ENCODE peak calls at places on chromosomes 5 and 9, in eight cellular contexts. O is upper lobe of left lung, P is mesothelial cell of epicardium, K is MCF 10A, A is endothelial cell, Z is neural crest cell, X is dorsolateral prefrontal cortex, I is heart right ventricle. R is an unnamed sample.

GRCh38 chr5:76583163-76584047 is 39.8 kb downstream of the F2RL2 start:
- DNase-seq in O (no peak), P (no peak), K (peak; percentile 27), A (no peak), Z (no peak), X (no peak), I (no peak), R (no peak)

GRCh38 chr5:10534491-10535236 is 29.2 kb upstream of the ANKRD33B start:
- DNase-seq in O (no peak), P (no peak), K (no peak), A (no peak), Z (no peak), X (peak; percentile 46), I (no peak), R (no peak)

GRCh38 chr9:87034891-87035290 is 87.6 kb upstream of the GAS1 start:
- DNase-seq in O (no peak), P (no peak), K (no peak), A (no peak), Z (no peak), X (no peak), I (no peak), R (no peak)

GRCh38 chr5:162047279-162047678 is 20.3 kb upstream of the GABRG2 start:
- DNase-seq in O (no peak), P (no peak), K (no peak), A (no peak), Z (no peak), X (no peak), I (no peak), R (no peak)

GRCh38 chr5:19608434-19608833 is 379.6 kb downstream of the CDH18 start:
- DNase-seq in O (no peak), P (no peak), K (peak; percentile 38), A (no peak), Z (no peak), X (no peak), I (no peak), R (no peak)

GRCh38 chr9:136438909-136439549 is 616 bp downstream of the INPP5E start:
- DNase-seq in O (peak; percentile 34), P (no peak), K (peak; percentile 30), A (peak; percentile 44), Z (peak; percentile 31), X (peak; percentile 50), I (peak; percentile 33), R (peak; percentile 30)

GRCh38 chr9:91891915-91892314 is 58.1 kb downstream of the ROR2 start:
- DNase-seq in O (no peak), P (no peak), K (no peak), A (no peak), Z (no peak), X (no peak), I (no peak), R (no peak)

GRCh38 chr5:170300361-170301013 is 2.9 kb upstream of the LCP2 start:
- DNase-seq in O (peak; percentile 75), P (no peak), K (no peak), A (no peak), Z (no peak), X (no peak), I (no peak), R (no peak)

GRCh38 chr5:59360130-59360555 is 533.4 kb downstream of the PDE4D start:
- DNase-seq in O (no peak), P (no peak), K (no peak), A (no peak), Z (no peak), X (no peak), I (no peak), R (no peak)

GRCh38 chr9:35385042-35385441 is 104.9 kb upstream of the RUSC2 start:
- DNase-seq in O (no peak), P (no peak), K (peak; percentile 18), A (no peak), Z (no peak), X (no peak), I (no peak), R (no peak)

GRCh38 chr5:113204525-113205161 is 228.0 kb downstream of the DCP2 start:
- DNase-seq in O (no peak), P (no peak), K (peak; percentile 96), A (no peak), Z (no peak), X (peak; percentile 48), I (peak; percentile 38), R (no peak)

GRCh38 chr9:76530458-76531100 is 71.6 kb downstream of the GCNT1 start:
- DNase-seq in O (no peak), P (no peak), K (no peak), A (no peak), Z (no peak), X (no peak), I (no peak), R (no peak)

GRCh38 chr5:159903134-159903533 is 13.1 kb upstream of the ADRA1B start:
- DNase-seq in O (no peak), P (no peak), K (peak; percentile 56), A (no peak), Z (no peak), X (no peak), I (no peak), R (no peak)

GRCh38 chr9:94478755-94479730 is 75.8 kb upstream of the PCAT7 start:
- DNase-seq in O (no peak), P (no peak), K (no peak), A (no peak), Z (no peak), X (no peak), I (no peak), R (no peak)

GRCh38 chr9:131481441-131482342 is 21.0 kb upstream of the POMT1 start:
- DNase-seq in O (no peak), P (no peak), K (no peak), A (no peak), Z (no peak), X (no peak), I (no peak), R (no peak)

GRCh38 chr5:132729896-132730295 is 7.5 kb downstream of the KIF3A start:
- DNase-seq in O (no peak), P (no peak), K (no peak), A (no peak), Z (no peak), X (no peak), I (no peak), R (no peak)

GRCh38 chr9:134492281-134492691 is 149.3 kb upstream of the COL5A1 start:
- DNase-seq in O (peak; percentile 46), P (no peak), K (no peak), A (no peak), Z (no peak), X (no peak), I (peak; percentile 63), R (no peak)

GRCh38 chr5:148401604-148402003 is 17.8 kb downstream of the FBXO38 start:
- DNase-seq in O (no peak), P (no peak), K (no peak), A (no peak), Z (no peak), X (no peak), I (no peak), R (no peak)

GRCh38 chr9:96556701-96557461 is 62.8 kb downstream of the CDC14B start:
- DNase-seq in O (no peak), P (no peak), K (no peak), A (no peak), Z (no peak), X (peak; percentile 73), I (no peak), R (no peak)

GRCh38 chr5:174755103-174755502 is 30.7 kb downstream of the MSX2 start:
- DNase-seq in O (no peak), P (no peak), K (peak; percentile 38), A (no peak), Z (no peak), X (no peak), I (no peak), R (no peak)
- TF ChIP-seq CTCF in O (no peak), P (no peak), K (peak; percentile 33), A (peak; percentile 14), Z (peak; percentile 58), X (no peak), I (no peak), R (peak; percentile 47)

DNA sequence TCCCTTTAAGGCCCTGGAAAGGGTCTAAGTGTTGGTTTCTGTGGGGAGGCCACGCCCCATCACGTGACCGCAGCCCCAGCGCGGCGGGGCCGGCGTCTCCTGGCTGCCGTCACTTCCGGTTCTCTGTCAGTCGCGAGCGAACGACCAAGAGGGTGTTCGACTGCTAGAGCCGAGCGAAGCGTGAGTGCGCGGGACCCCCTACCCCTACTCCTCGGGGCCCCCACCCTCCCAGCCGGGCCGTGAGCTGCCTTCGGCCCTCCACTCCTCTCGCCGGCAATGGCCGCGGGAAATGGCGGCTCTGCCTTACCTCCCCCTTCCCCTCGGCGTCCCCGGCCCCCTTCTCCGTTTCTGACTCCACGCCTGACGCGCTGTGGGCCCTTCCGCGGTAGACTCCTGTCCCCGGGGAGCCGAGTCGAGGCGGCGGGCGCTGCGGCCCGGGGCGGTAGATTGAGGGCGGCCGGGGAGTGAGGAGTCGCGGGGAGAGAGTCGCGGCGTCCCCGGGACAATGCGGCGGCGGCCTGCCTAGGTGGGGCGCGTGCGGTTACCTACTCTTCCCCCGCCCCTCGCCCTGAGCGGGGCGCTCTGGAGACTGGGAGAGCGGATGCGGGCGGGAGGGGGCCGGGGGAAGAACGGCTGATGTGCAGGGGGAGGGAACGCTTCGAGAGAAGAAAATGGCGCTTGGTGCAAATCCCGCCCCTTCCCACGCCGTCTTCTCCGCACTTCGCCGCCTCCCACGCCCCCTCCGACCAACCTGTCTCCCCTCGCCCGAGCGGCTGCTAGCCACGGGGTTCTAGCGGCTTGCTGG is at the start of gene SUB1:
- DNase-seq in O (peak; percentile 97), P (peak; percentile 86), K (peak; percentile 92), A (peak; percentile 80), Z (peak; percentile 84), X (peak; percentile 97), I (peak; percentile 94), R (peak; percentile 85)
- TF ChIP-seq CTCF in O (no peak), P (no peak), K (no peak), A (no peak), Z (no peak), X (no peak), I (no peak), R (no peak)

DNA sequence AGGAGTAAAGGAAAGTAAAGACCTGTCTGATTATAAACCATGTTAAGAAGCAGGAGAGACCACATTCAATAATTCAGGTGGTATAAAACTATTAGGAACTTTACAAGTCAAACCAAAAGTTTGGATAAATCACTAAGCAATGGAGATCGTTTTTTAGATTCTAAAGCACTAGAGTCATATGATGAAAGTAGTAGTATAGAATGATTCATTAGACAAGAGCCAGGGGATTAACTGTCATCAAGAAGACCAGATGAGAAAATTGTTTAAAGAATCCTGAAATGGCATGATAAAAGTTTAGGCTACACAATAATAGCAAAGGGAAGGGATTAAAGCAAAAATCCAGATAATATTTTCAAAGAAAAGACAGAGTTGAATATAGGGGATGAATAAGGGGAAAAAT is 12.9 kb upstream of the CARNMT1 start:
- DNase-seq in O (no peak), P (no peak), K (no peak), A (no peak), Z (no peak), X (no peak), I (no peak), R (no peak)
- TF ChIP-seq CTCF in O (no peak), P (no peak), K (no peak), A (no peak), Z (no peak), X (no peak), I (no peak), R (no peak)

DNA sequence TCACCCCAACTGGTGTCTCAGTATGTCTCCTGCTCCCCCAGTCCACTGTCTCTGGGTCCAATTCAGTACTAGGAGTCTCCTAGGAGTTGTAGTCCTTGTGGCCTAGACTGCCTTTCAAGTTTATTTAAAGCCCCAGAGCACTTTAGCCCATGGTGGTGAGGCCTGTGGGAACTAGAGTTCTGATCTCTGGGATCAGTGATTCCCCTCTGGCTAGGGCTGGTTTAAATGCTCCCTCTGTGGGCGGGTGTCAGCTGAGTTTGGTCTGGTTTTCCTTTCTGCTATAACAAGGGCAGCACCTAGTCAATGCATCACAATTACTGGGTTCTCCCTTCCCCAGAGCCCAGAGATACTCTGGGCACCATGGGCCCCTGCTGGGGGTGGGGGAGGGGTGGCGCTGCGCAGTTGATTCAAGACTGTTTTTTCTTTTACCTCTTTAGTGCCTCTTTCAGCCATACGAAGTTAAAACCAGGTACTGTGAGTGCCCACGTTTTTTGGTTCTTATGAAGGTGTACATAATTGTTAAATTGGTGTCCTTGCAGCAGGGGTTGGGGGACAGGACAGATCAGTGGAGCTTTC is 9.3 kb upstream of the SLC36A3 start:
- DNase-seq in O (no peak), P (no peak), K (no peak), A (no peak), Z (no peak), X (no peak), I (no peak), R (no peak)
- TF ChIP-seq CTCF in O (no peak), P (no peak), K (no peak), A (no peak), Z (no peak), X (no peak), I (no peak), R (no peak)

R was measured in progenitor cell of endocrine pancreas.